ENCODE peak calls at places on chromosome 16, in ten cellular contexts. U is cardiac muscle cell, I is HCT116, P is A549, Z is colonic mucosa, J is tibial artery, O is astrocyte, T is PC-3, E is neuronal stem cell, S is Karpas-422. R is an unnamed sample. For H3K4me1, the result is how much of the 10 kb centered on the place peaks cover.

GRCh38 chr16:64627288-64627687 is 494.6 kb downstream of the CDH11 start:
- DNase-seq in U (no peak), I (no peak), P (no peak), Z (no peak), J (no peak), O (no peak), T (no peak), E (no peak), S (peak), R (no peak)

GRCh38 chr16:13994239-13995106 is 74.5 kb downstream of the ERCC4 start:
- DNase-seq in U (peak), I (no peak), P (no peak), Z (no peak), J (no peak), O (peak), T (peak), E (no peak), S (no peak), R (no peak)

GRCh38 chr16:13426279-13426678 is 493.7 kb upstream of the ERCC4 start:
- DNase-seq in U (no peak), I (no peak), P (peak), Z (no peak), J (no peak), O (no peak), T (no peak), E (no peak), S (peak), R (no peak)

GRCh38 chr16:90081606-90081970 is 4.5 kb upstream of the PRDM7 start:
- DNase-seq in U (no peak), I (no peak), P (no peak), Z (no peak), J (no peak), O (no peak), T (no peak), E (no peak), S (no peak), R (no peak)

GRCh38 chr16:1108299-1109252 is 12.5 kb upstream of the C1QTNF8 start:
- DNase-seq in U (no peak), I (no peak), P (no peak), Z (no peak), J (peak), O (peak), T (peak), E (no peak), S (no peak), R (no peak)

GRCh38 chr16:15747937-15748336 is 97.9 kb downstream of the NDE1 start:
- DNase-seq in U (no peak), I (no peak), P (no peak), Z (no peak), J (no peak), O (no peak), T (no peak), E (no peak), S (no peak), R (no peak)

GRCh38 chr16:65323655-65324237 is 201.9 kb upstream of the CDH11 start:
- DNase-seq in U (no peak), I (no peak), P (no peak), Z (no peak), J (no peak), O (no peak), T (no peak), E (no peak), S (no peak), R (no peak)

GRCh38 chr16:87661561-87661960 is 59.3 kb downstream of the JPH3 start:
- DNase-seq in U (peak), I (no peak), P (peak), Z (no peak), J (no peak), O (peak), T (peak), E (peak), S (peak), R (no peak)

GRCh38 chr16:56938664-56939513 is 6.9 kb downstream of the HERPUD1 start:
- DNase-seq in U (no peak), I (no peak), P (no peak), Z (no peak), J (no peak), O (no peak), T (no peak), E (no peak), S (no peak), R (no peak)

GRCh38 chr16:27838536-27839175 is 224.9 kb downstream of the GSG1L start:
- DNase-seq in U (no peak), I (no peak), P (no peak), Z (no peak), J (no peak), O (no peak), T (no peak), E (no peak), S (no peak), R (no peak)

GRCh38 chr16:53775106-53775820 is 71.3 kb downstream of the FTO start:
- DNase-seq in U (no peak), I (no peak), P (peak), Z (no peak), J (no peak), O (no peak), T (no peak), E (no peak), S (no peak), R (no peak)

GRCh38 chr16:48491517-48491916 is 106.3 kb upstream of the SIAH1 start:
- DNase-seq in U (no peak), I (no peak), P (no peak), Z (no peak), J (no peak), O (peak), T (no peak), E (no peak), S (no peak), R (no peak)

GRCh38 chr16:75535901-75536300 is at the start of gene CHST5:
- DNase-seq in U (no peak), I (no peak), P (no peak), Z (peak), J (no peak), O (no peak), T (no peak), E (no peak), S (no peak), R (no peak)

GRCh38 chr16:64481497-64481896 is 640.4 kb downstream of the CDH11 start:
- DNase-seq in U (no peak), I (no peak), P (no peak), Z (no peak), J (no peak), O (no peak), T (no peak), E (no peak), S (no peak), R (no peak)

GRCh38 chr16:30658731-30659506 is 688 bp downstream of the FBRS start:
- DNase-seq in U (peak), I (peak), P (peak), Z (peak), J (peak), O (peak), T (peak), E (peak), S (peak), R (peak)

GRCh38 chr16:30655815-30656347 is 2.4 kb upstream of the FBRS start:
- DNase-seq in U (no peak), I (no peak), P (no peak), Z (no peak), J (no peak), O (no peak), T (no peak), E (no peak), S (no peak), R (no peak)

GRCh38 chr16:30656388-30656787 is 1.8 kb upstream of the FBRS start:
- DNase-seq in U (no peak), I (no peak), P (no peak), Z (no peak), J (no peak), O (no peak), T (no peak), E (no peak), S (no peak), R (no peak)

GRCh38 chr16:30657866-30658730 is at the start of gene FBRS:
- DNase-seq in U (peak), I (peak), P (peak), Z (peak), J (peak), O (peak), T (peak), E (peak), S (peak), R (peak)

GRCh38 chr16:30656974-30657865 is 1.0 kb upstream of the FBRS start:
- DNase-seq in U (no peak), I (no peak), P (no peak), Z (no peak), J (no peak), O (no peak), T (peak), E (no peak), S (no peak), R (no peak)
- H3K4me1 ChIP-seq in U (under half), I (under half), P (under half), Z (under half), J (under half), O (under half), T (under half), E (under half), S (under half), R (half or more)

DNA sequence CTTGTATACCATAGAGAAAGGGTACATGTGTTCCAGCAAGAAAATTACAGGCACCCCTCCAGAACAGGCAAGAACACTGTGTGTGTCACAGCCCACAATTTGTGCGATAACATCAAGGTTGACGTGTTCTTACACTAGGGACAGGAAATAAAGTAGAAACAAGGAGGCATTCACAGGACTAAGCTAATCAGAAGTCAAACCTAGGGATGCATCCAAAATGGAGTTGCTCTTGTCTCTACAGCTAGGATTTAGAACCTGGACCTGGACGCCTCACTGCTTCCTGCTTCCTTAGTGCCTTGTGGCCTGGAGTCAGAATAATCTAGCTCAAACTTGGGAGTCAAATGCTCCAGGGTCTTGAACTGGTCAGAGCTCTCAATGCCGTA is 41.3 kb downstream of the GINS3 start:
- DNase-seq in U (no peak), I (no peak), P (no peak), Z (no peak), J (no peak), O (no peak), T (no peak), E (no peak), S (no peak), R (no peak)
- H3K27ac ChIP-seq in U (no peak), I (no peak), P (no peak), Z (no peak), J (no peak), O (no peak), T (no peak), E (no peak), S (no peak), R (no peak)

DNA sequence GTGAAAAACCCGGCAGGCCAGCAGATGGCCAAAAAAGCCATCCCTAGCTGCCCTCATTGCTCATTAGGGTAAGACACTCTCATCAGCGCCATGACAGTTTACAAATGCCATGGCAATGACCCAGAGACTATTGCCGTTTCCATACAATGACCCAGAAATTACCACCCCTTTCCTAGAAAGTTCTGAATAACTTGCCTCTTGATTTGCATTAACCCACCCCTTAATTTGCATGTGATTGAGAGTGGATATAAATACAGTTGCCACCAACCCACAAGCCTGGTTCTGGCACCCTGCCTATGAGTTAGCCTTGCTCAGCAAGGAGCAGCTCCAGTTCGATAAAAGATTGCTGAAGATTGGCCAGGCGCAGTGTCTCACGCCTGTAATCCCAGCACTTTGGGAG is 16.1 kb upstream of the C16orf54 start:
- DNase-seq in U (no peak), I (no peak), P (no peak), Z (no peak), J (no peak), O (no peak), T (no peak), E (no peak), S (peak), R (no peak)
- H3K4me1 ChIP-seq in U (under half), I (under half), P (under half), Z (under half), J (under half), O (under half), T (under half), E (under half), S (under half), R (under half)

GRCh38 chr16:4051591-4051990 is 64.7 kb downstream of the ADCY9 start:
- DNase-seq in U (no peak), I (no peak), P (no peak), Z (no peak), J (no peak), O (no peak), T (no peak), E (no peak), S (no peak), R (no peak)
- H3K27ac ChIP-seq in U (peak), I (no peak), P (no peak), Z (no peak), J (peak), O (no peak), T (no peak), E (no peak), S (no peak), R (peak)

GRCh38 chr16:17318200-17318599 is 152.6 kb downstream of the XYLT1 start:
- DNase-seq in U (no peak), I (no peak), P (peak), Z (no peak), J (peak), O (peak), T (no peak), E (no peak), S (no peak), R (no peak)
- H3K4me1 ChIP-seq in U (under half), I (under half), P (under half), Z (under half), J (under half), O (under half), T (under half), E (under half), S (under half), R (under half)

GRCh38 chr16:67841198-67841815 is 813 bp upstream of the THAP11 start:
- DNase-seq in U (no peak), I (no peak), P (no peak), Z (no peak), J (no peak), O (no peak), T (no peak), E (no peak), S (peak), R (no peak)

GRCh38 chr16:67842509-67843342 is 606 bp downstream of the THAP11 start:
- DNase-seq in U (peak), I (no peak), P (peak), Z (peak), J (peak), O (peak), T (peak), E (peak), S (peak), R (no peak)

GRCh38 chr16:67844441-67844840 is 2.3 kb upstream of the NUTF2 start:
- DNase-seq in U (no peak), I (no peak), P (no peak), Z (no peak), J (no peak), O (no peak), T (peak), E (no peak), S (peak), R (no peak)

GRCh38 chr16:67841816-67842508 is at the start of gene THAP11:
- DNase-seq in U (peak), I (peak), P (peak), Z (peak), J (peak), O (peak), T (peak), E (peak), S (peak), R (peak)

GRCh38 chr16:67843343-67843765 is 1.2 kb downstream of the THAP11 start:
- DNase-seq in U (peak), I (no peak), P (no peak), Z (peak), J (no peak), O (no peak), T (peak), E (no peak), S (no peak), R (no peak)
- H3K27ac ChIP-seq in U (no peak), I (no peak), P (no peak), Z (peak), J (peak), O (peak), T (no peak), E (no peak), S (peak), R (peak)

DNA sequence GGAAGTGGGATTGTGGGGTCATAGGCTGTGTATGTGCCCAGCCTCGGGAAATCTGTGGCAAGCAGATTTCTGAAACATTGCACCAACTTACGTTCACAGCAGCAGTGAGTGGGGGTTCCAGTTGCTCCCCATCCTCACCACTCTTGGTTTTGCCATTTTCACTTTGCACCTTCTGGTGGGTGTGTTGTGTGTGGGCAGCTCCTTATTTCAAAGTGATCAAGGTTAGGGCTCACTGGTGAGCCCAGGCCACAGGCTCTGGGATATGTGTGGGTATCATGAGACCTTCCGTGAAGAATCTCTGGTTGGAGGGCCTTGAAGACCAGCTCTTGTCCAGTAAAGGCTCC is 29.5 kb upstream of the PRM1 start:
- DNase-seq in U (no peak), I (no peak), P (no peak), Z (no peak), J (no peak), O (no peak), T (no peak), E (no peak), S (no peak), R (no peak)
- H3K4me1 ChIP-seq in U (under half), I (under half), P (under half), Z (under half), J (under half), O (under half), T (under half), E (under half), S (under half), R (under half)

GRCh38 chr16:47323241-47323640 is 137.6 kb downstream of the ITFG1 start:
- DNase-seq in U (no peak), I (no peak), P (no peak), Z (no peak), J (no peak), O (no peak), T (no peak), E (no peak), S (peak), R (no peak)

GRCh38 chr16:47317465-47318240 is 143.2 kb downstream of the ITFG1 start:
- DNase-seq in U (no peak), I (no peak), P (no peak), Z (no peak), J (no peak), O (no peak), T (no peak), E (no peak), S (peak), R (no peak)

GRCh38 chr16:47316686-47317085 is 144.2 kb downstream of the ITFG1 start:
- DNase-seq in U (no peak), I (no peak), P (no peak), Z (no peak), J (no peak), O (no peak), T (no peak), E (no peak), S (no peak), R (no peak)

GRCh38 chr16:47320546-47321315 is 140.1 kb downstream of the ITFG1 start:
- DNase-seq in U (no peak), I (no peak), P (no peak), Z (no peak), J (no peak), O (peak), T (no peak), E (no peak), S (no peak), R (no peak)
- H3K27ac ChIP-seq in U (peak), I (no peak), P (no peak), Z (no peak), J (no peak), O (no peak), T (no peak), E (no peak), S (peak), R (no peak)

GRCh38 chr16:11313493-11314308 is 31.6 kb upstream of the RMI2 start:
- DNase-seq in U (no peak), I (no peak), P (no peak), Z (no peak), J (no peak), O (no peak), T (no peak), E (no peak), S (no peak), R (no peak)
- H3K4me1 ChIP-seq in U (under half), I (under half), P (under half), Z (under half), J (under half), O (half or more), T (under half), E (under half), S (under half), R (under half)

DNA sequence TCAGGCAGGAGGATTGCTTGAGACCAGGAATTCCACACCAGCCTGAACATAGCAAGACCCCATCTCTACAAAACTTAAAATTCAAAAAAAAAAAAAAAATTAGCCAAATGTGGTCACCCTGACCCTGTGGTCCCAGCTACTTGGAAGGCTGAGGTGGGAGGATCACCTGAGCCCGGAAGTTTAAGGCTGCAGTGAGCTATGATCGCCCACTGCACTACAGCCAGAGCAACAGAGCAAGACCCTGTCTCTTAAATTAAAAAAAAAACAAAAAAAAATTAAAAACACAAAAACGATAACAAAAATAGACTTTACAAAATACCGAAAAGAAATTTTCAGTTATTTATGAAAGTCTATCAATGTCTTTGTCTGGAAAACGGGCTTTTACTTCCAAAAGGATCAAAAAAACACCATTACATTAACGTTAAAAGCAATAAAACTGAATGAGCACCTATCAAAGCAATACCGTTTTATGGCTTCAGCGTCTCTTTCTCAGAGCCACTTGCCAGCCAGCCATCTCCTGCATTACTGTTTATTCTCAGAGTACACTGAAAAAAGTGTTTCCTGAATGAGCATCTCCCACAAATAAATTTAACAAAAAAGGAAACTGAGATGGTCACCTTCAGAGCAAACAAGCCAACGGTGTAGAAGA is 6.1 kb downstream of the USP7 start:
- DNase-seq in U (no peak), I (no peak), P (no peak), Z (peak), J (no peak), O (no peak), T (no peak), E (no peak), S (no peak), R (no peak)
- H3K27ac ChIP-seq in U (no peak), I (no peak), P (no peak), Z (peak), J (peak), O (peak), T (no peak), E (no peak), S (no peak), R (no peak)